ENCODE peak calls at places on chromosomes 11 and 22, in four cellular contexts. I is stimulated activated CD8-positive, alpha-beta memory T cell treated with anti-CD3 and anti-CD28 coated beads, Interleukin-15, amount 100 ng/mL, for 24 hours; B is EL; L is cardiac muscle cell. E is an unnamed sample.

GRCh38 chr11:209275-210121 is 2.0 kb downstream of the RIC8A start:
- DNase-seq in L (no peak), I (no peak), B (peak; percentile 39), E (no peak)

GRCh38 chr11:124950606-124951330 is 3.2 kb upstream of the CCDC15 start:
- DNase-seq in L (no peak), I (no peak), B (no peak), E (no peak)

GRCh38 chr11:46127150-46127638 is 5.9 kb upstream of the PHF21A start:
- DNase-seq in B (peak; percentile 85), I (no peak), L (no peak), E (peak; percentile 32)

GRCh38 chr11:104898685-104899013 is 389 bp upstream of the CASP12 start:
- DNase-seq in L (no peak), I (no peak), B (no peak), E (no peak)

GRCh38 chr22:49959782-49960158 is 802 bp upstream of the PIM3 start:
- DNase-seq in I (no peak), L (no peak), B (peak; percentile 38), E (no peak)

GRCh38 chr22:25745341-25746011 is 3.5 kb downstream of the MYO18B start:
- DNase-seq in B (peak; percentile 41), L (no peak), I (no peak), E (peak; percentile 46)

GRCh38 chr11:107549253-107549953 is 16.1 kb downstream of the ALKBH8 start:
- DNase-seq in B (peak; percentile 46), I (no peak), L (peak; percentile 36), E (peak; percentile 54)

GRCh38 chr11:94815705-94816344 is 47.7 kb downstream of the AMOTL1 start:
- DNase-seq in B (peak; percentile 35), I (no peak), L (no peak), E (peak; percentile 48)

E was measured in astrocyte of the spinal cord.